ENCODE peak calls at places on chromosome 3, in six cellular contexts. One of them, this sample, is unnamed.

GRCh38 chr3:167032267-167032876 is 347.7 kb downstream of the ZBBX start:
- DNase-seq in thoracic aorta: no peak
- DNase-seq in cardiac fibroblast: peak; percentile 74
- DNase-seq in CD4-positive, alpha-beta T cell: no peak
- DNase-seq in transverse colon: no peak
- DNase-seq in psoas muscle: no peak
- DNase-seq in this sample: no peak

GRCh38 chr3:87167634-87168456 is 59.3 kb upstream of the CHMP2B start:
- DNase-seq in thoracic aorta: no peak
- DNase-seq in cardiac fibroblast: peak; percentile 80
- DNase-seq in CD4-positive, alpha-beta T cell: no peak
- DNase-seq in transverse colon: no peak
- DNase-seq in psoas muscle: no peak
- DNase-seq in this sample: no peak

GRCh38 chr3:142844339-142844977 is 44.4 kb downstream of the PCOLCE2 start:
- DNase-seq in thoracic aorta: no peak
- DNase-seq in cardiac fibroblast: peak; percentile 77
- DNase-seq in CD4-positive, alpha-beta T cell: no peak
- DNase-seq in transverse colon: no peak
- DNase-seq in psoas muscle: no peak
- DNase-seq in this sample: no peak

GRCh38 chr3:170420307-170420821 is 1.7 kb downstream of the CLDN11 start:
- DNase-seq in thoracic aorta: no peak
- DNase-seq in cardiac fibroblast: peak; percentile 50
- DNase-seq in CD4-positive, alpha-beta T cell: no peak
- DNase-seq in transverse colon: no peak
- DNase-seq in psoas muscle: no peak
- DNase-seq in this sample: no peak

GRCh38 chr3:77530870-77531269 is 491.0 kb downstream of the ROBO2 start:
- DNase-seq in thoracic aorta: no peak
- DNase-seq in cardiac fibroblast: no peak
- DNase-seq in CD4-positive, alpha-beta T cell: no peak
- DNase-seq in transverse colon: no peak
- DNase-seq in psoas muscle: no peak
- DNase-seq in this sample: no peak

GRCh38 chr3:146449584-146449983 is 19.8 kb downstream of the PLSCR2 start:
- DNase-seq in thoracic aorta: no peak
- DNase-seq in cardiac fibroblast: no peak
- DNase-seq in CD4-positive, alpha-beta T cell: no peak
- DNase-seq in transverse colon: no peak
- DNase-seq in psoas muscle: no peak
- DNase-seq in this sample: no peak

GRCh38 chr3:10974131-10974530 is 18.4 kb upstream of the SLC6A1 start:
- DNase-seq in thoracic aorta: no peak
- DNase-seq in cardiac fibroblast: no peak
- DNase-seq in CD4-positive, alpha-beta T cell: no peak
- DNase-seq in transverse colon: no peak
- DNase-seq in psoas muscle: no peak
- DNase-seq in this sample: no peak

GRCh38 chr3:112739252-112739945 is 98.5 kb upstream of the CCDC80 start:
- DNase-seq in thoracic aorta: no peak
- DNase-seq in cardiac fibroblast: peak; percentile 61
- DNase-seq in CD4-positive, alpha-beta T cell: no peak
- DNase-seq in transverse colon: no peak
- DNase-seq in psoas muscle: no peak
- DNase-seq in this sample: no peak

GRCh38 chr3:43966126-43966525 is 275.4 kb downstream of the ABHD5 start:
- DNase-seq in thoracic aorta: no peak
- DNase-seq in cardiac fibroblast: no peak
- DNase-seq in CD4-positive, alpha-beta T cell: no peak
- DNase-seq in transverse colon: no peak
- DNase-seq in psoas muscle: no peak
- DNase-seq in this sample: no peak

GRCh38 chr3:159174715-159175390 is 373.0 kb downstream of the MFSD1 start:
- DNase-seq in thoracic aorta: no peak
- DNase-seq in cardiac fibroblast: peak; percentile 24
- DNase-seq in CD4-positive, alpha-beta T cell: no peak
- DNase-seq in transverse colon: no peak
- DNase-seq in psoas muscle: no peak
- DNase-seq in this sample: no peak

GRCh38 chr3:182234881-182235280 is 523.2 kb downstream of the SOX2 start:
- DNase-seq in thoracic aorta: no peak
- DNase-seq in cardiac fibroblast: no peak
- DNase-seq in CD4-positive, alpha-beta T cell: no peak
- DNase-seq in transverse colon: no peak
- DNase-seq in psoas muscle: no peak
- DNase-seq in this sample: no peak

GRCh38 chr3:36312351-36312750 is 68.0 kb upstream of the STAC start:
- DNase-seq in thoracic aorta: no peak
- DNase-seq in cardiac fibroblast: peak; percentile 5
- DNase-seq in CD4-positive, alpha-beta T cell: no peak
- DNase-seq in transverse colon: no peak
- DNase-seq in psoas muscle: no peak
- DNase-seq in this sample: no peak

GRCh38 chr3:188946837-188947236 is 224.9 kb upstream of the TPRG1 start:
- DNase-seq in thoracic aorta: no peak
- DNase-seq in cardiac fibroblast: peak; percentile 44
- DNase-seq in CD4-positive, alpha-beta T cell: no peak
- DNase-seq in transverse colon: no peak
- DNase-seq in psoas muscle: peak; percentile 53
- DNase-seq in this sample: no peak

GRCh38 chr3:108185536-108185935 is 36.7 kb downstream of the IFT57 start:
- DNase-seq in thoracic aorta: no peak
- DNase-seq in cardiac fibroblast: no peak
- DNase-seq in CD4-positive, alpha-beta T cell: no peak
- DNase-seq in transverse colon: no peak
- DNase-seq in psoas muscle: no peak
- DNase-seq in this sample: no peak

GRCh38 chr3:46915297-46915822 is 37.8 kb downstream of the PTH1R start:
- DNase-seq in thoracic aorta: no peak
- DNase-seq in cardiac fibroblast: no peak
- DNase-seq in CD4-positive, alpha-beta T cell: no peak
- DNase-seq in transverse colon: no peak
- DNase-seq in psoas muscle: peak; percentile 40
- DNase-seq in this sample: peak; percentile 7

GRCh38 chr3:15726043-15726442 is 71.7 kb downstream of the ANKRD28 start:
- DNase-seq in thoracic aorta: no peak
- DNase-seq in cardiac fibroblast: peak; percentile 30
- DNase-seq in CD4-positive, alpha-beta T cell: no peak
- DNase-seq in transverse colon: no peak
- DNase-seq in psoas muscle: no peak
- DNase-seq in this sample: no peak

GRCh38 chr3:114035146-114035545 is 21.2 kb downstream of the CCDC191 start:
- DNase-seq in thoracic aorta: no peak
- DNase-seq in cardiac fibroblast: peak; percentile 9
- DNase-seq in CD4-positive, alpha-beta T cell: no peak
- DNase-seq in transverse colon: no peak
- DNase-seq in psoas muscle: no peak
- DNase-seq in this sample: no peak

GRCh38 chr3:172685331-172686214 is 25.3 kb downstream of the NCEH1 start:
- DNase-seq in thoracic aorta: no peak
- DNase-seq in cardiac fibroblast: peak; percentile 69
- DNase-seq in CD4-positive, alpha-beta T cell: no peak
- DNase-seq in transverse colon: no peak
- DNase-seq in psoas muscle: no peak
- DNase-seq in this sample: no peak

GRCh38 chr3:121757087-121757811 is 7.7 kb upstream of the GOLGB1 start:
- DNase-seq in thoracic aorta: no peak
- DNase-seq in cardiac fibroblast: no peak
- DNase-seq in CD4-positive, alpha-beta T cell: no peak
- DNase-seq in transverse colon: no peak
- DNase-seq in psoas muscle: no peak
- DNase-seq in this sample: no peak

GRCh38 chr3:126606021-126606420 is 47.3 kb upstream of the C3orf22 start:
- DNase-seq in thoracic aorta: no peak
- DNase-seq in cardiac fibroblast: no peak
- DNase-seq in CD4-positive, alpha-beta T cell: no peak
- DNase-seq in transverse colon: no peak
- DNase-seq in psoas muscle: no peak
- DNase-seq in this sample: no peak

GRCh38 chr3:24526640-24527237 is 32.1 kb upstream of the THRB start:
- DNase-seq in thoracic aorta: no peak
- DNase-seq in cardiac fibroblast: no peak
- DNase-seq in CD4-positive, alpha-beta T cell: no peak
- DNase-seq in transverse colon: no peak
- DNase-seq in psoas muscle: no peak
- DNase-seq in this sample: no peak

GRCh38 chr3:23455775-23456174 is 252.6 kb downstream of the UBE2E2 start:
- DNase-seq in thoracic aorta: no peak
- DNase-seq in cardiac fibroblast: peak; percentile 91
- DNase-seq in CD4-positive, alpha-beta T cell: no peak
- DNase-seq in transverse colon: no peak
- DNase-seq in psoas muscle: no peak
- DNase-seq in this sample: no peak

GRCh38 chr3:41716391-41716910 is 245.5 kb downstream of the ULK4 start:
- DNase-seq in thoracic aorta: no peak
- DNase-seq in cardiac fibroblast: peak; percentile 32
- DNase-seq in CD4-positive, alpha-beta T cell: no peak
- DNase-seq in transverse colon: no peak
- DNase-seq in psoas muscle: no peak
- DNase-seq in this sample: no peak

GRCh38 chr3:52090620-52091468 is 34.5 kb upstream of the DUSP7 start:
- DNase-seq in thoracic aorta: no peak
- DNase-seq in cardiac fibroblast: no peak
- DNase-seq in CD4-positive, alpha-beta T cell: no peak
- DNase-seq in transverse colon: no peak
- DNase-seq in psoas muscle: peak; percentile 33
- DNase-seq in this sample: no peak
- TF ChIP-seq CTCF in thoracic aorta: no peak
- TF ChIP-seq CTCF in cardiac fibroblast: no peak
- TF ChIP-seq CTCF in CD4-positive, alpha-beta T cell: no peak
- TF ChIP-seq CTCF in transverse colon: no peak
- TF ChIP-seq CTCF in psoas muscle: no peak
- TF ChIP-seq CTCF in this sample: no peak

GRCh38 chr3:30285188-30286006 is 321.0 kb upstream of the TGFBR2 start:
- DNase-seq in thoracic aorta: no peak
- DNase-seq in cardiac fibroblast: no peak
- DNase-seq in CD4-positive, alpha-beta T cell: no peak
- DNase-seq in transverse colon: no peak
- DNase-seq in psoas muscle: no peak
- DNase-seq in this sample: no peak
- TF ChIP-seq CTCF in thoracic aorta: no peak
- TF ChIP-seq CTCF in cardiac fibroblast: no peak
- TF ChIP-seq CTCF in CD4-positive, alpha-beta T cell: no peak
- TF ChIP-seq CTCF in transverse colon: no peak
- TF ChIP-seq CTCF in psoas muscle: no peak
- TF ChIP-seq CTCF in this sample: no peak

GRCh38 chr3:125191730-125192129 is 20.8 kb downstream of the SLC12A8 start:
- DNase-seq in thoracic aorta: no peak
- DNase-seq in cardiac fibroblast: no peak
- DNase-seq in CD4-positive, alpha-beta T cell: no peak
- DNase-seq in transverse colon: no peak
- DNase-seq in psoas muscle: no peak
- DNase-seq in this sample: no peak

GRCh38 chr3:125194061-125194848 is 18.3 kb downstream of the SLC12A8 start:
- DNase-seq in thoracic aorta: no peak
- DNase-seq in cardiac fibroblast: no peak
- DNase-seq in CD4-positive, alpha-beta T cell: no peak
- DNase-seq in transverse colon: no peak
- DNase-seq in psoas muscle: no peak
- DNase-seq in this sample: no peak

GRCh38 chr3:125192190-125193035 is 20.1 kb downstream of the SLC12A8 start:
- DNase-seq in thoracic aorta: no peak
- DNase-seq in cardiac fibroblast: no peak
- DNase-seq in CD4-positive, alpha-beta T cell: no peak
- DNase-seq in transverse colon: no peak
- DNase-seq in psoas muscle: no peak
- DNase-seq in this sample: no peak

GRCh38 chr3:125191256-125191655 is 21.3 kb downstream of the SLC12A8 start:
- DNase-seq in thoracic aorta: no peak
- DNase-seq in cardiac fibroblast: no peak
- DNase-seq in CD4-positive, alpha-beta T cell: no peak
- DNase-seq in transverse colon: no peak
- DNase-seq in psoas muscle: no peak
- DNase-seq in this sample: no peak

DNA sequence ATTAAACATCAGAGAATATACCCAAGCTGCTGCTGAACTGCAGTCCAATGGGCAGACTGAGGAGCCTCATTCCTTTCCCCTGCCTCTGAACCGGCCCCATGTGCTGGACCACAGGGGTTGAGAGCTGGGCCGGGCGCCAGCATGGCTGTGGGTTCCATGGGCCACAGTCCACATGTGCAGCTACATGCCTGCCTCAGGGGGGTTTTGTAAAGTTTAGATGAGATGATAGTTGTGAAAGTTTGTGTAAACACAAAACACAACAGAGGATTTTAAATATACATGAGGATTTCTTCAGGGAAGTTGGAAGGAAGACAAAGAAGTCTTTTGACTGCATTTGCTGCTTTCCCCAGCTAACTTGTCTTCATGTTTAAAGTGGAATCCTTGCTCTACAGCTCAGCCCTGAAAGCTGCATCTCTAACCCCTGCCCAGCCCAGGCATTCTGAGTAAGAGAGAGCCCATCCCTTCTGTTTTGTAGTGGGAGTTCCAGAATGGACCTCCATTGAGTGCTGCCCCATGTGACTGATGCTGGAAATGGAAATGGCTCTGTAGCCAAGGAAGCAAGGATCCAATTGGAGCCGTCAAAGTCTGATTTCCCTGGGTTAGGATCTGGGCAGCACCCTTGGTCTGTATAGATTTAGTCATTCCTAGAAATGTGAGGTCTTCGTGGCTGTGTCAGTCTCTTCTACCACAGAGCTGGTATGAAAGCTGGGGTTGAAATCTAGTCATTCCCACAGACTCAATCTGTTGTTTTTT is 17.5 kb downstream of the SLC12A8 start:
- DNase-seq in thoracic aorta: no peak
- DNase-seq in cardiac fibroblast: peak; percentile 23
- DNase-seq in CD4-positive, alpha-beta T cell: no peak
- DNase-seq in transverse colon: no peak
- DNase-seq in psoas muscle: no peak
- DNase-seq in this sample: no peak
- TF ChIP-seq CTCF in thoracic aorta: no peak
- TF ChIP-seq CTCF in cardiac fibroblast: no peak
- TF ChIP-seq CTCF in CD4-positive, alpha-beta T cell: no peak
- TF ChIP-seq CTCF in transverse colon: no peak
- TF ChIP-seq CTCF in psoas muscle: no peak
- TF ChIP-seq CTCF in this sample: no peak

DNA sequence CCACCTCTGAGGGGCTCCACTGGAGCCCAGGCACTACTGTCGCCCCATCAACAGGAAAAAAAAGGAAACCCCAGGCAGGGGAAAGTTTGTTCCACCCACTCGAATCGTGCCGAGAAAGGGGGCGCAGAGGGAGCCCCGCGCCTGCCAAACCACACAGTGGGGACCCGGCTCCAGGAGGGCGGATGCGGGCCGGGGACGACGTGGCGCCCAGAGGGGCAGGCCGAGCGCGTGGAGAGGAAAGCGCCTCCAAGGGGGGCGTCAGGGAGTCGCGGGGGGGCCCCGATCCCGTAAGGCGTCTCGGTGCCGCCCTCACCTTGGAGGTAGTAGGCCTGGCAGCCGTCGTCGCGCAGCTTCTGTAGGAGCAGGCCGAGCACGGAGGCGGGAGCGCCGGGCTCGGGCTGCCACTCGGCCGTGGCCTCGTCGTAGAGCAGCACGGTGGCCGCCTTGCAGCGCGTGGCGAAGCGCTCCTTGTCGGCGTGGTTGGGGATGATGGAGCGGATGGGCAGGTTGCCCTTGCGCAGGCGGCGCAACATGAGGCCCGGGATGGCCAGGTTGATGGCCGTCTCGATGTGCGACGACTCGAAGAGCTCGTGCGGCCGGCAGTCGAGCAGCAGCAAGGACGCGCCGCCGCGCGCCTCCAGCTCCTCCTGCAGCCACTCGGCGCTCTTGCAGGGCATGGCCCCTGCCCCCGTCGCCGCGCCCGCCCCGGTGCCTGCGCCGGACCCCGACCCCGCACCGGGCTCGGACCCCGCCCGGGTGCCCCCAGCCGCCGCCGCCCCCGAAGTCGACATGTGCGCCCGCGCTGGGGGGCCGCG is 627 bp downstream of the DUSP7 start:
- DNase-seq in thoracic aorta: no peak
- DNase-seq in cardiac fibroblast: peak; percentile 57
- DNase-seq in CD4-positive, alpha-beta T cell: peak; percentile 29
- DNase-seq in transverse colon: peak; percentile 36
- DNase-seq in psoas muscle: peak; percentile 79
- DNase-seq in this sample: no peak
- TF ChIP-seq CTCF in thoracic aorta: no peak
- TF ChIP-seq CTCF in cardiac fibroblast: no peak
- TF ChIP-seq CTCF in CD4-positive, alpha-beta T cell: no peak
- TF ChIP-seq CTCF in transverse colon: no peak
- TF ChIP-seq CTCF in psoas muscle: peak; percentile 40
- TF ChIP-seq CTCF in this sample: peak; percentile 31

This sample was measured in tibial artery.